ENCODE peak calls at places on chromosomes 16 and 17, in five cellular contexts. B is CD8-positive, alpha-beta T cell; R is PC-3; J is CD8-positive, alpha-beta memory T cell; D is iPS DF 6.9. K is an unnamed sample. For H3K36me3, the result is how much of the 10 kb centered on the place peaks cover.

GRCh38 chr16:78177927-78178326 is 78.5 kb downstream of the WWOX start:
- DNase-seq in R (no peak), J (no peak), D (no peak), B (no peak), K (no peak)

GRCh38 chr17:35725058-35725457 is 6.4 kb upstream of the RASL10B start:
- DNase-seq in D (no peak), J (no peak), B (no peak), R (no peak), K (no peak)

GRCh38 chr16:66858740-66859396 is 14.7 kb downstream of the CA7 start:
- DNase-seq in D (no peak), R (peak), B (no peak), J (no peak), K (no peak)

GRCh38 chr17:66343531-66344078 is 41.2 kb downstream of the PRKCA start:
- DNase-seq in J (no peak), D (no peak), R (peak), B (no peak), K (no peak)

GRCh38 chr17:5971969-5972368 is 98.2 kb upstream of the WSCD1 start:
- DNase-seq in D (no peak), J (no peak), B (no peak), R (no peak), K (no peak)

GRCh38 chr17:73271078-73271477 is 9.4 kb upstream of the CPSF4L start:
- DNase-seq in D (no peak), J (no peak), B (no peak), R (no peak), K (no peak)

GRCh38 chr17:50209472-50210248 is 8.2 kb upstream of the COL1A1 start:
- DNase-seq in D (no peak), B (no peak), R (no peak), J (no peak), K (peak)

GRCh38 chr16:490768-491167 is 36.7 kb upstream of the CAPN15 start:
- DNase-seq in R (no peak), J (no peak), D (no peak), B (no peak), K (no peak)

GRCh38 chr17:30858556-30859250 is 26.9 kb downstream of the ATAD5 start:
- DNase-seq in J (no peak), D (no peak), B (no peak), R (no peak), K (no peak)

GRCh38 chr17:73172252-73172651 is 7.4 kb downstream of the SSTR2 start:
- DNase-seq in R (no peak), B (no peak), D (no peak), J (no peak), K (no peak)

GRCh38 chr17:19645608-19646250 is 2.8 kb upstream of the ALDH3A2 start:
- DNase-seq in J (peak), R (peak), D (peak), B (peak), K (no peak)

GRCh38 chr17:34782271-34782670 is 179.0 kb downstream of the CCT6B start:
- DNase-seq in R (no peak), B (no peak), D (no peak), J (no peak), K (no peak)

GRCh38 chr17:42682400-42683384 is at the start of gene CNTNAP1:
- DNase-seq in D (no peak), R (peak), J (no peak), B (no peak), K (no peak)

GRCh38 chr17:8475820-8476219 is 40.1 kb downstream of the NDEL1 start:
- DNase-seq in B (peak), J (no peak), R (no peak), D (no peak), K (no peak)

GRCh38 chr17:45775148-45775547 is 9.0 kb upstream of the CRHR1 start:
- DNase-seq in D (no peak), J (no peak), R (no peak), B (no peak), K (no peak)

GRCh38 chr17:57750930-57751329 is 5.8 kb upstream of the CCDC182 start:
- DNase-seq in R (no peak), B (no peak), D (no peak), J (no peak), K (no peak)

GRCh38 chr16:22073350-22073749 is 19.0 kb upstream of the VWA3A start:
- DNase-seq in D (no peak), B (no peak), J (no peak), R (no peak), K (no peak)

GRCh38 chr16:81600275-81600674 is 155.7 kb downstream of the CMIP start:
- DNase-seq in D (no peak), J (no peak), R (peak), B (no peak), K (no peak)

GRCh38 chr16:82801361-82801760 is 174.6 kb downstream of the CDH13 start:
- DNase-seq in D (no peak), R (no peak), B (no peak), J (no peak), K (no peak)

GRCh38 chr17:39339272-39339671 is 62.2 kb downstream of the FBXL20 start:
- DNase-seq in J (no peak), D (no peak), R (no peak), B (no peak), K (no peak)

GRCh38 chr17:57243171-57243622 is 13.1 kb upstream of the MSI2 start:
- DNase-seq in J (peak), D (peak), R (peak), B (peak), K (peak)

GRCh38 chr16:29665294-29666077 is 2.4 kb downstream of the SPN start:
- DNase-seq in D (no peak), R (no peak), B (peak), J (peak), K (no peak)

GRCh38 chr16:27859020-27859419 is 204.5 kb downstream of the GSG1L start:
- DNase-seq in R (no peak), D (peak), J (no peak), B (no peak), K (peak)

GRCh38 chr17:65749479-65749878 is 188.0 kb upstream of the AXIN2 start:
- DNase-seq in B (no peak), J (no peak), R (peak), D (no peak), K (no peak)

GRCh38 chr17:34398990-34399389 is 36.0 kb upstream of the CCL1 start:
- DNase-seq in R (no peak), B (no peak), J (no peak), D (no peak), K (no peak)

GRCh38 chr16:47858333-47859067 is 297.3 kb downstream of the ABCC12 start:
- DNase-seq in J (no peak), B (no peak), R (no peak), D (no peak), K (no peak)

GRCh38 chr16:58118801-58119508 is 10.2 kb downstream of the CFAP20 start:
- DNase-seq in D (no peak), B (no peak), J (no peak), R (no peak), K (no peak)

GRCh38 chr16:85578599-85578948 is 34.5 kb upstream of the GSE1 start:
- DNase-seq in J (no peak), R (no peak), B (no peak), D (no peak), K (no peak)

GRCh38 chr17:35448214-35448898 is at the start of gene SLFN13:
- DNase-seq in R (peak), D (no peak), J (peak), B (peak), K (peak)

GRCh38 chr17:76272541-76273434 is 7.6 kb downstream of the UBALD2 start:
- DNase-seq in J (no peak), B (peak), R (no peak), D (no peak), K (no peak)

GRCh38 chr16:82368041-82368440 is 198.0 kb upstream of the MPHOSPH6 start:
- DNase-seq in R (peak), D (peak), B (no peak), J (peak), K (peak)

GRCh38 chr16:51813609-51814008 is 662.5 kb upstream of the SALL1 start:
- DNase-seq in D (peak), B (no peak), R (no peak), J (no peak), K (peak)

GRCh38 chr17:28326114-28326513 is 7.1 kb downstream of the TMEM97 start:
- DNase-seq in B (peak), R (peak), D (no peak), J (no peak), K (no peak)
- H3K36me3 ChIP-seq in B (under half), R (under half), D (under half), J (under half), K (half or more)

DNA sequence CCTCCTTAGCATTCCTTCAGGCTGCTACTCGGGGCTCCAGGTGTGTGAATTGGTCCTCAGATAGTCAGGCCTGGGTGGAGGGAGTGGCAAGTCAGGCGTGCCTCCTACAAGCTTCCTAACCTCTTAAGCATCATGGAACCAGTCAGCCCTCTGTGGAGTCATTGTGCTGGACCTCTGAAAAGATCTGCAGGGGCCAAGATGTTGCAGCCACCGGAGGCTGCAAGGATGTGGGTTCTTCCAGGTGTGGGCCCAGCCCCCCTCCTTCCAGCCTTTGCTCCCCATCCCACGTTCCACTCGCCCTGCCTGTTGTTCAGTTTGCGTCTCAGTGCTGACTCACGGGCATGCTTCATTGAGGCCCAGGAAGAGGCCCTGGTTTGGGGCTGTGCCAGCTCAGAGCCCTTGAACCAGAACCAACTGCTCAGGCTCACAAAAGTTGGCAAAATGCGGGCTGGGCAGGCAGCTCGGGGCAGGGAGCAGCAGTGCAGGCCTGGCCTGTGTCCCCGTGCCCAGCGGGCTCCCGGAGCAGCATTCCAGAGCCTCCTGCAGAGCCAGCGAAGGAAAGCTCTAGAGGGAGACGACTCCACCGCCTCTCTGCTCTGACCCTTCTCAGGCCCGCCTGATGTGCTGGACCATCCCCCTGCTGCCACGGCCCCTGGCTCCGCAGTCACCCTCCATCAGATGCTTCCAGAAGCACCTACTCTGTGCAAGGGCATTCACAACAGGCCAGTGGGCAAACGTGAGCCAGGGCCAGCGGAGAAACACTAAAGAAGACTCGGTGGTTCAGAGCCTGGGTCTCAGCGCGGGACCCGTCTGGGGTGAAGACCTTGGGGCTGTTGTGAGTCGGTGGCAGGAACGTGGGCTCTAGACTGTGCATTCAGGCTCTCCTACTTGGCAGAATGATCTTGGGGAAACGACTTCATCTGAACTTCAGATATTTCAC is 7.5 kb downstream of the LDHD start:
- DNase-seq in B (peak), R (peak), J (peak), D (no peak), K (no peak)
- H3K4me3 ChIP-seq in B (no peak), R (peak), J (no peak), D (no peak), K (no peak)

DNA sequence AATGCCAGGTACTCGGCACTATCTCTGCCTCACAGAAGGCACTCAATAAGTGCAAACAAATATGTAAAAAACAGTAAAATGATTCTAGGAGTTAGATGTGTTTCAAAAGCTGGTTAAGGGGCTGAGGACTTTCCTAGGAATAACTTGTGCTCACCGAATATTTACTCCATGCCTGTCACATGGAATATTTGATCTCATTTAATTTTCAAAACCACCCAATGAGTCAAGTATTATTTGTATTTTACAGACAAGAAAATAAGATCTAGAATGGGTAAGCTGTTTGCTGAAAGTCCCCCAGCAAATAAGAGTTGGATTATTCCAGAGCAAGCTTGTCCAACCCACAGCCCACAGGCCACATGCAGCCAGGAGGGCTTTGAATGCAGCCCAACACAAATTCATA is 34.6 kb upstream of the LYRM9 start:
- DNase-seq in B (no peak), R (no peak), D (no peak), J (no peak), K (no peak)
- H3K36me3 ChIP-seq in B (under half), R (under half), D (under half), J (under half), K (under half)

GRCh38 chr16:23131036-23131435 is 18.2 kb downstream of the USP31 start:
- DNase-seq in D (no peak), J (no peak), R (no peak), B (no peak), K (no peak)

GRCh38 chr16:23131841-23132576 is 17.2 kb downstream of the USP31 start:
- DNase-seq in D (no peak), R (no peak), J (no peak), B (no peak), K (no peak)

GRCh38 chr16:23131436-23131835 is 17.8 kb downstream of the USP31 start:
- DNase-seq in J (no peak), D (no peak), B (no peak), R (no peak), K (no peak)

GRCh38 chr16:23134274-23134673 is 15.0 kb downstream of the USP31 start:
- DNase-seq in B (no peak), J (no peak), D (no peak), R (no peak), K (no peak)

DNA sequence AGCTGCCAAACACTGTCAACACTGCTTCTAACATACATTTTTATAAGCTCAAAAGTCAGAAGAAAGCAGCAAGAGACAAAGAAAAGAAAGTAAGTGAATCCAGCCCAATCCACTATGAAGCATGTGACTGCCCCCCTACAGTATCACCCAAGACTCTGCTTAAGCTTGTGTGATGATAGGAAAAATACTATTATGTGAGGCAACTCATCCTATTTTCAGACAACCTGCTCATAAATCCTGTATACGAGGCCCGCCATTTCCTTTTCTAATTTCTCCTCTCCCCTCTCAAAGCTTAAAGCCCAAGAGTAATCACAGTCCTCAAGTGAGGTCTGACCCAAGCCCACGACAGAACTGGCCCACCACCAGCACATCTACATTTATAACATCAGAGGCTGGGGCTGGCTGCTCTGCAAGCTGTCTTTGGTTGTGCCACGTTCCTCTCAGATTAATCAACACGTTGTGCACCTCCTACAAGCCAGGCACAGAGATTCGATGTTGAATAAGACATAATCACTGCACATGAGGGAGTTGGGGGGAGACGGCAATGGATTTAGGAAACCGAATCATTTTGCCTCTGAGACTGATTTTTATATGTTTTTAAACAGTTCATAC is 16.2 kb downstream of the USP31 start:
- DNase-seq in J (no peak), D (no peak), R (no peak), B (no peak), K (no peak)
- H3K4me3 ChIP-seq in J (no peak), D (no peak), R (no peak), B (no peak), K (no peak)

GRCh38 chr17:21034350-21035235 is 8.2 kb downstream of the USP22 start:
- DNase-seq in D (no peak), J (no peak), R (no peak), B (no peak), K (no peak)

GRCh38 chr17:21030375-21030774 is 12.4 kb downstream of the USP22 start:
- DNase-seq in B (no peak), D (no peak), R (no peak), J (no peak), K (no peak)

GRCh38 chr17:21029515-21029914 is 13.3 kb downstream of the USP22 start:
- DNase-seq in R (no peak), B (no peak), J (no peak), D (no peak), K (no peak)

GRCh38 chr17:21033350-21033749 is 9.5 kb downstream of the USP22 start:
- DNase-seq in D (no peak), R (peak), B (no peak), J (no peak), K (no peak)

DNA sequence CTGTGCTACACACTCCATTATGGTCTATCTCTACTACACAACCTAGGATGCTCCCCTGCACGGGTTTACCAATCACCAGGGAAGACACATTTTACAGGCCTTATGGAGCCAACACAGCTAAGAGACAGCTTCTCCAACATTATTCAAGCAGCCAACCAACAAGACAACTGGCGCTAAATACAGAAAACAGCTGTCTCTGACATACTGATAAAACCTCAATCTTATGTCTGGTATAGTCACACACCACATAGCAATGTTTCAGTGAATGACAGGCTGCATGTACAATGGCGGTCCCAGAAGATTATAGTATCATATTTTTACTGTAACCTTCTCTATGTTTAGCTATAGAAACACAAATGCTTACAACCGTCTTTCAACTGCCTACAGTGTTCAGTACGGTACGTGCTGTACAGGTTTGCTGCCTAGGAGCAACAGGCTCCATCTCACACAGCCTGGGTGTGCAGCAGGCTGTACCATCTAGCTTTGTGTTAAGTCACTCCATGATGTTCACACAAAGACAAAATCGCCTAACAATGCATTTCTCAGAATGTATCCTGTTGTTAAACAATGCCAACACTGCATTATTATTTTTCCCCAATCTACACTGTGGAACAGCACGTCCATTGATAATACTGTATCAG is 10.9 kb downstream of the USP22 start:
- DNase-seq in B (no peak), R (no peak), J (no peak), D (no peak), K (no peak)
- H3K36me3 ChIP-seq in B (under half), R (under half), J (under half), D (under half), K (half or more)

DNA sequence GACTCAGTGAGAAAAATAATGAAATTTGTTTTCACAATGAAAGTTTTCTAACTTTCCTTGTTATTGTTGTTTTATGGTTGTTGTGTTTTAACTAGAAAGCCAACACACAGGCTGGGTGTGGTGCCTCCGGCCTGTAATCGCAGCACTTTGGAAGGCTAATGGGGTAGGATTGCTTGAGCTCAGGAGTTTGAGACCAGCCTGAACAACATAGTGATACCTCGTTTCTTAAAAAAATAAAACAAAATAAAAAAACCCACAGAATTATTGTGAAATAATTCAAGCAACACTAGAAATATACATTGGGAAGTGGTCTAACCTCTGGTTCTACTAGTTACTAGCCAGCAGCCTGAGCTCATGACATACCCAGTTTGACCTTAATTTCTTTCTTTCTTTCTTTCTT is 630 bp downstream of the MILR1 start:
- DNase-seq in R (no peak), J (no peak), D (no peak), B (no peak), K (no peak)
- H3K4me3 ChIP-seq in R (peak), J (no peak), D (no peak), B (no peak), K (no peak)

GRCh38 chr17:1060991-1061390 is 64.1 kb downstream of the TIMM22 start:
- DNase-seq in R (peak), J (no peak), B (no peak), D (no peak), K (no peak)
- H3K36me3 ChIP-seq in R (under half), J (under half), B (under half), D (under half), K (under half)

K was measured in NT2/D1.